ENCODE peak calls at places on chromosomes 16 and 17, in six cellular contexts. K is prostate gland, Y is IMR-90, I is thoracic aorta, B is A549, C is AG09309. E is an unnamed sample.

GRCh38 chr17:31654936-31655335 is 204.1 kb downstream of the COPRS start:
- DNase-seq in K (no peak), B (no peak), Y (peak), C (no peak), I (no peak), E (peak)

GRCh38 chr17:61966201-61966600 is 38.4 kb upstream of the INTS2 start:
- DNase-seq in I (no peak), K (no peak), B (no peak), Y (no peak), C (no peak), E (no peak)

GRCh38 chr17:75499313-75500022 is 15.9 kb downstream of the CASKIN2 start:
- DNase-seq in C (no peak), B (no peak), Y (no peak), I (no peak), K (no peak), E (no peak)

GRCh38 chr16:28585674-28586073 is 11.2 kb downstream of the SULT1A2 start:
- DNase-seq in B (no peak), Y (no peak), K (no peak), C (no peak), I (no peak), E (no peak)

GRCh38 chr17:68033636-68034451 is 1.7 kb upstream of the KPNA2 start:
- DNase-seq in B (peak), Y (peak), K (no peak), C (no peak), I (no peak), E (no peak)

GRCh38 chr17:7884581-7885356 is 3.8 kb upstream of the CHD3 start:
- DNase-seq in K (no peak), B (no peak), Y (no peak), C (no peak), I (no peak), E (no peak)

GRCh38 chr16:65884018-65884417 is 482.5 kb upstream of the CDH5 start:
- DNase-seq in C (peak), B (no peak), I (no peak), Y (peak), K (no peak), E (no peak)

GRCh38 chr16:78461496-78461938 is 362.1 kb downstream of the WWOX start:
- DNase-seq in I (no peak), K (peak), B (no peak), Y (no peak), C (no peak), E (no peak)

GRCh38 chr16:86931410-86931941 is 353.1 kb downstream of the FOXL1 start:
- DNase-seq in C (peak), I (peak), K (no peak), B (no peak), Y (peak), E (peak)

GRCh38 chr17:40099627-40100418 is 566 bp downstream of the NR1D1 start:
- DNase-seq in K (no peak), Y (no peak), C (no peak), I (no peak), B (no peak), E (no peak)

GRCh38 chr16:47927330-47927729 is 228.5 kb downstream of the ABCC12 start:
- DNase-seq in K (no peak), Y (peak), B (no peak), I (no peak), C (peak), E (no peak)

GRCh38 chr17:38509008-38509771 is 80.9 kb downstream of the ARHGAP23 start:
- DNase-seq in B (peak), Y (peak), C (peak), I (no peak), K (peak), E (peak)

GRCh38 chr17:77223642-77224420 is 83.1 kb downstream of the SEC14L1 start:
- DNase-seq in C (no peak), Y (no peak), B (no peak), K (no peak), I (no peak), E (no peak)

GRCh38 chr17:917391-917811 is 62.2 kb downstream of the NXN start:
- DNase-seq in Y (no peak), C (no peak), K (no peak), I (no peak), B (no peak), E (no peak)

GRCh38 chr16:84369938-84370627 is 1.7 kb downstream of the ATP2C2 start:
- DNase-seq in C (no peak), Y (no peak), B (no peak), K (no peak), I (no peak), E (no peak)

GRCh38 chr17:33498069-33498468 is 205.0 kb upstream of the ASIC2 start:
- DNase-seq in I (no peak), B (no peak), C (no peak), K (no peak), Y (no peak), E (no peak)

GRCh38 chr17:78535285-78536197 is 41.7 kb downstream of the DNAH17 start:
- DNase-seq in K (peak), Y (no peak), C (no peak), B (peak), I (no peak), E (no peak)

GRCh38 chr17:44004077-44004760 is at the start of gene NAGS:
- DNase-seq in C (no peak), B (no peak), I (no peak), Y (no peak), K (no peak), E (no peak)

DNA sequence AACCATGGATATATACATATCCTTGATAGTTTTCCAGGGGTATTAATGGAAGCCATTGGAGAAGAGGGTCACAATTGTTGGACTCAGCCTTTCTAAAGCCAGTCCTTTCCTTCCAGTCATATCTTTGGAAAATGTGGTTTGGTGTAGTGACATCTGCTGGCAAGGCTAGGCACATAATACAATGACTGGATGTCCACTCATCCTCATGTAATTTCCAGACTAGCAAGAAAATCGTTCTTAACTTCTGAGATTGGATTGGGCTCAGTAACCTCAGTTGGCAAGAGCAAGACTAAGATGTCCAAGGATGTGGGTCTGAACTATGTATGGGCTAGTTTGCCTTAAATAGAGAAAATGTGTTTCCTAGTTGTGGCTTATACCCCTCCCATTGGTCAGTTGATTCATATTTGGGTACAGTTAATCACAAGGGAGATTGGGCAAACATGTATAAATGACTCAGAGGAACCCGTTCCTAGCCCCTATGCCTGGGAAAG is 8.7 kb upstream of the KAT7 start:
- DNase-seq in B (peak), I (no peak), Y (peak), C (peak), K (no peak), E (no peak)
- H3K4me3 ChIP-seq in B (no peak), I (no peak), Y (no peak), C (no peak), K (no peak), E (no peak)

GRCh38 chr17:82266142-82266541 is 7.4 kb downstream of the CSNK1D start:
- DNase-seq in K (no peak), Y (no peak), C (no peak), I (no peak), B (no peak), E (no peak)

GRCh38 chr17:82269138-82269881 is 4.2 kb downstream of the CSNK1D start:
- DNase-seq in Y (no peak), I (no peak), C (no peak), K (no peak), B (no peak), E (no peak)

GRCh38 chr17:82270651-82271050 is 2.8 kb downstream of the CSNK1D start:
- DNase-seq in K (no peak), B (no peak), I (no peak), Y (no peak), C (no peak), E (no peak)

GRCh38 chr17:82269882-82270500 is 3.5 kb downstream of the CSNK1D start:
- DNase-seq in K (no peak), I (no peak), B (no peak), Y (no peak), C (no peak), E (no peak)

DNA sequence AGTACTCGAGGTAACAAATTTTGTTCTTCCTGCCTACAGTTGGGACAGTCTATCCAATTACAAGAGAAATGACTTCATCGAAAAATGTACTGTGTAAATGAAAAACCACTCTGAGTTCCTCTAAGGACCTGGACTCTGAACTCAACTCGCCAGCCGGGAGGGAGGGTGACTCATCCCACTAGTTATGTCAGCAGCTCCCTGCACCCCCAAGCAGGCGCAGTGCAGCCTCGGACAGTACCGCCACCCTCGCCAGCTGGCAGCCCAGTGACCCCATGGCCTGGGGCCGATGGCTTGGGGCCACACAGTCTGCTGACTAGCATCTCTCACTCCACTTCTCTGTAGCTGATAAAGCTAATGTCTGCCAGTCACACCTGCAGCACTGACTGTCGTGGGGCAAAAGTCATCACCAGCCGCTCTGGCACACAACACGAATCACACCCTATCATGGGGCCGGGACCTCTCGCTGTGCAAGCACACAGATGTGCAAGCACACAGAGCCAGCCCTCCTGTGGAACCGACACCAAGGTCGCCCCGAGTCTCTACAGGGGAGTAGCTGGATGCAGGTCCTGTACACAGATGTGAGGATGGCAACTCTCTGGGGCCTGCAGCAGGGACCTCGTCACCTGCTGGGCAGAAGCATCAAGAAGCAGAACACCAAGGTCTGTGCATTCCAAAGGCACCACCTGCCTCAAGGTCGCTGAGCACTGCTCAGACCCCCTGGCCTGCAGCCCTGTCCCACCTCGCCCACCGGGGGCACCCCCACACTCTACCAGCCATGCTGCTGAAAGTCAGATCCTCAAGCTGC is 5.7 kb downstream of the CSNK1D start:
- DNase-seq in C (peak), Y (peak), B (peak), K (peak), I (peak), E (peak)
- H3K4me3 ChIP-seq in C (no peak), Y (no peak), B (peak), K (no peak), I (peak), E (peak)

GRCh38 chr16:11727945-11728543 is 14.6 kb downstream of the TXNDC11 start:
- DNase-seq in C (no peak), K (no peak), I (no peak), B (no peak), Y (no peak), E (no peak)
- H3K4me3 ChIP-seq in C (no peak), K (no peak), I (no peak), B (no peak), Y (no peak), E (no peak)

GRCh38 chr16:29804020-29804419 is 2.3 kb upstream of the MAZ start:
- DNase-seq in K (no peak), I (no peak), B (no peak), Y (no peak), C (no peak), E (no peak)
- H3K4me3 ChIP-seq in K (no peak), I (no peak), B (no peak), Y (no peak), C (no peak), E (no peak)

DNA sequence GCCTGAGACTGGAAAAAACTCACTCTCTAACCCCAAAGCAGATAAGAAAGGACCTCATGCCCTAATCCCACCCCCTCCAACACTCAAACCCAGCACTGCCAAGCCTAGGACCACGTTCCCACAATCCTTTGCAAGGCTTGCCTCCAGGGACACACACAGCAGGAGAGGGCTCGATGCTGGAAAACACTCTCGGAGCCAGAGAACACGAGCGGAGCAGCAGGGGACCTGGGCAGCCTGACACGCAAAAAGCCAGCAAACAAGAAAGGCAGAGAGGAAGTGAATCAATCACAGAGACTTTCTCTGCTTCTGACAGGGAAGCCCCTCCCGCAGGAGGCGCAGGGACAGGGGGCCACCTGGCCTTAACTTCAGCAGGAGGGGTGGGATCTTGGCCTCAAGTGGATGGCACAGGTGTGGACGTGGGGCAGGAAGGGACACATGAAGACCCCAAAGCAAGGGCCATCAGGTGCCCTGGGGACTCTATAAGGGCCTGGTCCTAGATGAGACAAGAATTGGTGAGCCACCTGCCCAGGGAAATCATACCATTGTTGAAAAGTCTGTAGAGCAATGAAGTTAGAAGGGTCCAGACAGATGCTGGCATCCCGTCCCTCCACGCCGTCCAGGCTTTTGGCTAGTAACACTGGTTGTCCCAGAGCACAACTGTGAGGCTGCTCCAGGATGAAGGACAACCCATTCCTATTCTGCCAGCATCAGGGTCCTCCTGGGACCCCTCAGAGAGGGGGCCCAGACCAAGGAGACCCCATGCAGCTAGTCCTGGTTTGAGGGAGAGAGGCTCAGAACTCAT is 2.3 kb downstream of the SDK2 start:
- DNase-seq in I (no peak), C (no peak), K (no peak), B (no peak), Y (no peak), E (no peak)
- H3K4me3 ChIP-seq in I (peak), C (no peak), K (no peak), B (no peak), Y (no peak), E (no peak)

DNA sequence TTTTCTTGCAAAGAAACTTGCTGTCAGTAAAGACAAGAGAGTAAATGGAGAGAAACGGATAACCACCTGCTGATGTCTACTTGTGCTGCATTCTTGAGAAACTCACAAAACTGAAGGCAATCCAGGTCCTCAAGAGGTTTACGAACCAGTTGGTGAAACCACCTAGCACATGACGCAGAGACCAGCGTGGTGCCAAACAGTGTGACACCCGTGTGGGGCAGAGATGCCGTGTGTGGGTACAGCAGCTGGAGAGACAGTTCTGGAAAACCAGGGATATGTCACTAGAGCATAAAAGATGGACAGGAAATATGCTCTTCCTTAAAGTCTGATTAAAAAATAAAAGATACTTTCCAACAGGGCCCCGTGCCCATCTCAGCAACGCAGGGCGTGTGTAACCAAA is 110.0 kb downstream of the ZFHX3 start:
- DNase-seq in B (no peak), I (no peak), K (no peak), C (no peak), Y (no peak), E (no peak)
- H3K4me3 ChIP-seq in B (no peak), I (peak), K (no peak), C (no peak), Y (no peak), E (no peak)

E was measured in right atrium auricular region.